ENCODE peak calls at places on chromosomes 16 and 17, in eight cellular contexts. G, R, T, Z, U, Y, O and K are unnamed samples.

GRCh38 chr16:65111306-65111705 is 10.6 kb downstream of the CDH11 start:
- DNase-seq in G (no peak), U (no peak), T (no peak), Y (peak), Z (no peak), R (no peak), O (no peak), K (no peak)

GRCh38 chr17:7004398-7005253 is 7.8 kb upstream of the RNASEK start:
- DNase-seq in U (peak), Z (peak), Y (peak), O (no peak), T (peak), G (peak), R (no peak), K (peak)

GRCh38 chr17:16258916-16259315 is 41.9 kb downstream of the PIGL start:
- DNase-seq in Y (no peak), G (no peak), T (no peak), O (no peak), U (no peak), Z (no peak), R (no peak), K (no peak)

GRCh38 chr16:62738631-62739030 is 702.4 kb upstream of the CDH8 start:
- DNase-seq in U (no peak), T (no peak), O (no peak), Y (no peak), G (no peak), R (no peak), Z (no peak), K (no peak)

GRCh38 chr16:19375561-19376158 is 42.0 kb upstream of the TMC5 start:
- DNase-seq in Z (peak), Y (peak), O (no peak), R (peak), G (peak), T (peak), U (peak), K (no peak)

GRCh38 chr16:81889896-81890634 is 111.0 kb downstream of the PLCG2 start:
- DNase-seq in G (peak), U (peak), R (peak), T (peak), O (no peak), Z (peak), Y (peak), K (no peak)

GRCh38 chr16:89853306-89853993 is 19.9 kb upstream of the TCF25 start:
- DNase-seq in Y (no peak), R (no peak), O (no peak), T (no peak), G (no peak), Z (no peak), U (no peak), K (no peak)

GRCh38 chr17:83194761-83195329 is 115.4 kb downstream of the METRNL start:
- DNase-seq in U (no peak), R (no peak), Y (no peak), Z (no peak), G (no peak), T (no peak), O (no peak), K (no peak)

GRCh38 chr16:58411736-58412614 is 19.7 kb downstream of the GINS3 start:
- DNase-seq in R (no peak), Z (no peak), O (no peak), U (no peak), Y (no peak), T (no peak), G (no peak), K (no peak)

GRCh38 chr17:10879110-10879509 is 41.2 kb upstream of the PIRT start:
- DNase-seq in O (no peak), U (no peak), R (peak), Z (peak), Y (peak), T (no peak), G (no peak), K (no peak)

GRCh38 chr17:37392024-37392590 is 14.5 kb downstream of the ACACA start:
- DNase-seq in G (no peak), R (no peak), O (no peak), Z (peak), T (no peak), Y (no peak), U (no peak), K (no peak)

GRCh38 chr16:21214086-21214485 is 2.7 kb upstream of the ZP2 start:
- DNase-seq in R (no peak), O (no peak), Z (no peak), G (no peak), T (no peak), Y (no peak), U (no peak), K (no peak)

GRCh38 chr16:68951991-68952877 is 108.9 kb downstream of the TANGO6 start:
- DNase-seq in T (no peak), O (no peak), G (no peak), Y (no peak), R (no peak), U (no peak), Z (no peak), K (no peak)